ENCODE peak calls at places on chromosomes 5 and 9, in five cellular contexts. Q is H1, V is IMR-90, F is H9, T is mesenchymal stem cell. A is an unnamed sample.
A peak's percentile ranks its signal among the peaks of the same experiment; 100 is the strongest.

GRCh38 chr5:145554399-145554798 is 280.7 kb downstream of the PRELID2 start:
- DNase-seq in Q (no peak), V (peak; percentile 73), F (no peak), T (no peak), A (no peak)

GRCh38 chr9:83196946-83197345 is 134.0 kb upstream of the RASEF start:
- DNase-seq in Q (no peak), V (no peak), F (no peak), T (no peak), A (no peak)

GRCh38 chr9:136799854-136800657 is 3.9 kb downstream of the CCDC183 start:
- DNase-seq in Q (peak; percentile 70), V (peak; percentile 24), F (peak; percentile 94), T (peak; percentile 76), A (peak; percentile 93)

GRCh38 chr5:40781843-40782409 is 16.2 kb downstream of the PRKAA1 start:
- DNase-seq in Q (no peak), V (peak; percentile 77), F (no peak), T (peak; percentile 48), A (no peak)

GRCh38 chr5:134101686-134102439 is 12.6 kb upstream of the TCF7 start:
- DNase-seq in Q (no peak), V (no peak), F (peak; percentile 88), T (peak; percentile 37), A (no peak)

GRCh38 chr5:160133071-160133917 is 14.0 kb upstream of the PWWP2A start:
- DNase-seq in Q (peak; percentile 25), V (no peak), F (peak; percentile 73), T (peak; percentile 76), A (peak; percentile 53)

GRCh38 chr5:136108131-136108739 is 24.4 kb upstream of the SMAD5 start:
- DNase-seq in Q (no peak), V (no peak), F (no peak), T (no peak), A (no peak)

GRCh38 chr9:130088056-130088455 is 34.4 kb downstream of the GPR107 start:
- DNase-seq in Q (no peak), V (no peak), F (no peak), T (no peak), A (no peak)

GRCh38 chr5:40572947-40573346 is 106.8 kb upstream of the PTGER4 start:
- DNase-seq in Q (no peak), V (peak; percentile 88), F (no peak), T (no peak), A (no peak)

DNA sequence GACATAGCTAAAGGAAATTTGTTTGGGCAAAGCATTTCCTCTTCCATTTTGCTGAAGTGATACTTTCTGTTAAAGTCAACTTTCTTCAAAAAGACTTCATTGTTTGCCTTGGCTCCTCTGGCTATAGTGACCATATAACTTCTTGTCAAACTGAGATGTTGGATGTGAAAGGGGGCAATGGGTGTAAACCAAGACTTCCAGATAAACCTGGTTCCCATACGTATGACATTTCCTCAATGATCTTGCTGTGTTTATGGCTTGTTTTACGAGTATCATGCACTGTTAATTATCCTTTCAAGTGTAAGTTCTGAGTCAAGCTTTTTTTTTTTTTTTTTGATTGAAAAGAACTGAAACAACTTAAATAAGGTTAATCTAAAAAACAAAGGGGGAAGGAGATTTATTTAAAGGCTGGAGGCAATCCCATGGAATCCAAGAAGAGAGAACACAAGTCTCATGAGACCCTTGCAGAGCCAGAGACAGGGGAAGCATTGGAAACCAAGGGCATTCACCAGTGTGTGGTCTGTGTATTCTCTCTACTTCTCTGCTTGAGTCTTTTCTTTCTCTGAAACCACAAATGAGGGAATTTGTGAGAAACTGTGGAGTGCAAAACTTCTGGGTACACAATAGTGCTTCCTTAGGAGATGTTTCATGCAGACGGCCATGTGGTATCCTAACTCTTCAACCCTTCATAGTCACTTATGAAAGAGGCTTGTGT is 335.3 kb downstream of the RAB3C start:
- DNase-seq in Q (no peak), V (no peak), F (no peak), T (no peak), A (no peak)
- H3K9me3 ChIP-seq in Q (no peaks in the 10 kb centered on the region), V (no peaks in the 10 kb centered on the region), F (no peaks in the 10 kb centered on the region), T (no peaks in the 10 kb centered on the region), A (no peaks in the 10 kb centered on the region)

GRCh38 chr5:173855995-173856656 is 32.0 kb upstream of the CPEB4 start:
- DNase-seq in Q (no peak), V (no peak), F (no peak), T (no peak), A (no peak)
- H2BK120ac ChIP-seq in Q (no peak overlapping the region), V (no peak overlapping the region), F (no peak overlapping the region), T (no peak overlapping the region), A (no peak overlapping the region)

GRCh38 chr9:73141282-73141681 is 10.4 kb upstream of the ANXA1 start:
- DNase-seq in Q (no peak), V (no peak), F (no peak), T (no peak), A (no peak)
- H2BK15ac ChIP-seq in Q (no peak overlapping the region), V (no peak overlapping the region), F (no peak overlapping the region), T (no peak overlapping the region), A (no peak overlapping the region)

DNA sequence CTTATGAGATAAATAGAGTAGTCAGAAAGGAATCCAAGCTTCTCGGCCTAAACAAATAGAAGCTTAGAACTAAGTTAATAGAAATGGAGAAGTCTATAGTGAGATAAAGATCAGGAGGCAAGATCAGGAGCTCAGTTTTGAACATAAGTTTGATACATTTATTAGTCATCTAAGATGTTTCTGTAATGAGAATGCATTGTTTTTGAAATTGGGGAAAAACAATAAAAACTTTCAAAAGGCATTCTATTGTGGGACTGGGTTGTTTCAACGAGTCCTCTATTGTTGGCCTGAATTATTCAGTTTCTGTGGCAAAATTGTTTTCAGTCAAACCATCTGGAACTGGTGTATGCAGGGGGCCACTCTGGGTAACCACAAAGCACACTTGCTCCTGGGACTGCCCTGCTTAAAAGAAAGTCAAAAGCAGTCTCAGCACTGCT is 181.0 kb upstream of the CLINT1 start:
- DNase-seq in Q (no peak), V (no peak), F (no peak), T (no peak), A (no peak)
- H3K9me3 ChIP-seq in Q (peaks cover 24% of the 10 kb centered on the region), V (no peaks in the 10 kb centered on the region), F (peaks cover 2% of the 10 kb centered on the region), T (peaks cover 5% of the 10 kb centered on the region), A (peaks cover 3% of the 10 kb centered on the region)

GRCh38 chr5:10576121-10576789 is 12.4 kb downstream of the ANKRD33B start:
- DNase-seq in Q (no peak), V (no peak), F (no peak), T (no peak), A (no peak)

GRCh38 chr5:10578869-10579268 is 15.0 kb downstream of the ANKRD33B start:
- DNase-seq in Q (no peak), V (no peak), F (no peak), T (no peak), A (no peak)

GRCh38 chr5:10577371-10578291 is 13.8 kb downstream of the ANKRD33B start:
- DNase-seq in Q (no peak), V (no peak), F (no peak), T (no peak), A (no peak)

GRCh38 chr5:10578292-10578663 is 14.4 kb downstream of the ANKRD33B start:
- DNase-seq in Q (no peak), V (no peak), F (no peak), T (no peak), A (no peak)

GRCh38 chr5:10576790-10577189 is 12.9 kb downstream of the ANKRD33B start:
- DNase-seq in Q (no peak), V (no peak), F (no peak), T (no peak), A (no peak)
- H2BK120ac ChIP-seq in Q (no peak overlapping the region), V (no peak overlapping the region), F (no peak overlapping the region), T (no peak overlapping the region), A (no peak overlapping the region)

GRCh38 chr9:22683393-22684075 is 236.9 kb downstream of the DMRTA1 start:
- DNase-seq in Q (no peak), V (peak; percentile 88), F (no peak), T (peak; percentile 84), A (no peak)
- H2BK15ac ChIP-seq in Q (no peak overlapping the region), V (no peak overlapping the region), F (no peak overlapping the region), T (no peak overlapping the region), A (no peak overlapping the region)

GRCh38 chr5:3323144-3323543 is 272.5 kb upstream of the IRX1 start:
- DNase-seq in Q (no peak), V (no peak), F (no peak), T (no peak), A (no peak)

GRCh38 chr5:3325811-3326568 is 269.6 kb upstream of the IRX1 start:
- DNase-seq in Q (no peak), V (no peak), F (no peak), T (no peak), A (no peak)

GRCh38 chr5:3322642-3323041 is 273.0 kb upstream of the IRX1 start:
- DNase-seq in Q (no peak), V (no peak), F (no peak), T (no peak), A (no peak)

GRCh38 chr5:3325206-3325605 is 270.4 kb upstream of the IRX1 start:
- DNase-seq in Q (no peak), V (no peak), F (no peak), T (no peak), A (no peak)

GRCh38 chr5:3324421-3325101 is 271.1 kb upstream of the IRX1 start:
- DNase-seq in Q (no peak), V (no peak), F (peak; percentile 38), T (no peak), A (no peak)
- H3K9me3 ChIP-seq in Q (peaks cover 3% of the 10 kb centered on the region), V (peaks cover 40% of the 10 kb centered on the region), F (no peaks in the 10 kb centered on the region), T (no peaks in the 10 kb centered on the region), A (no peaks in the 10 kb centered on the region)

GRCh38 chr5:34991486-34992238 is 56.1 kb downstream of the AGXT2 start:
- DNase-seq in Q (no peak), V (peak; percentile 61), F (no peak), T (peak; percentile 50), A (no peak)
- H2BK120ac ChIP-seq in Q (no peak overlapping the region), V (no peak overlapping the region), F (no peak overlapping the region), T (no peak overlapping the region), A (no peak overlapping the region)

A was measured in neuronal stem cell.